ENCODE peak calls at places on chromosomes 12 and 14, in six cellular contexts. Z, S, W, N, B and O are unnamed samples. For H3K4me1, the result is how much of the 10 kb centered on the place peaks cover.

GRCh38 chr14:94389731-94390371 is 1.4 kb upstream of the SERPINA1 start:
- DNase-seq in B (no peak), S (no peak), Z (no peak), W (no peak), N (no peak), O (no peak)

GRCh38 chr14:63896278-63896720 is 43.5 kb downstream of the SYNE2 start:
- DNase-seq in S (peak), Z (no peak), B (peak), N (peak), W (peak), O (peak)

GRCh38 chr12:89448526-89448925 is 76.1 kb downstream of the GALNT4 start:
- DNase-seq in W (no peak), S (no peak), B (no peak), N (no peak), Z (no peak), O (no peak)

GRCh38 chr12:24554612-24555300 is 394.1 kb downstream of the BCAT1 start:
- DNase-seq in W (no peak), N (no peak), B (no peak), S (no peak), Z (no peak), O (no peak)

GRCh38 chr12:115774148-115774905 is 503.2 kb downstream of the MED13L start:
- DNase-seq in W (peak), S (no peak), N (no peak), Z (no peak), B (no peak), O (no peak)

GRCh38 chr12:34394211-34395055 is 372.1 kb downstream of the ALG10 start:
- DNase-seq in Z (peak), W (no peak), S (no peak), N (peak), B (no peak), O (peak)

GRCh38 chr12:7295529-7295928 is 8.3 kb upstream of the ACSM4 start:
- DNase-seq in W (no peak), Z (no peak), N (no peak), B (no peak), S (no peak), O (no peak)

GRCh38 chr14:79585845-79586244 is 625.5 kb downstream of the DIO2 start:
- DNase-seq in Z (no peak), N (no peak), W (peak), B (peak), S (peak), O (no peak)

GRCh38 chr12:27822076-27822712 is 42.2 kb upstream of the MANSC4 start:
- DNase-seq in W (peak), Z (no peak), N (no peak), B (peak), S (peak), O (no peak)

GRCh38 chr12:1184402-1184801 is 193.4 kb downstream of the ERC1 start:
- DNase-seq in N (no peak), Z (no peak), S (no peak), W (no peak), B (peak), O (no peak)

GRCh38 chr12:727321-727720 is 25.1 kb upstream of the WNK1 start:
- DNase-seq in N (no peak), W (no peak), Z (no peak), S (no peak), B (peak), O (no peak)

GRCh38 chr14:96751505-96751904 is 45.7 kb upstream of the VRK1 start:
- DNase-seq in N (no peak), W (no peak), S (no peak), Z (no peak), B (no peak), O (no peak)

GRCh38 chr14:96752156-96752555 is 45.0 kb upstream of the VRK1 start:
- DNase-seq in W (no peak), Z (no peak), N (no peak), S (no peak), B (no peak), O (no peak)

GRCh38 chr14:96754845-96755184 is 42.4 kb upstream of the VRK1 start:
- DNase-seq in S (no peak), N (no peak), W (no peak), B (no peak), Z (no peak), O (no peak)

GRCh38 chr14:96754162-96754844 is 42.9 kb upstream of the VRK1 start:
- DNase-seq in Z (no peak), W (peak), N (no peak), S (no peak), B (peak), O (no peak)

GRCh38 chr14:96752594-96752993 is 44.6 kb upstream of the VRK1 start:
- DNase-seq in B (peak), S (no peak), Z (no peak), N (no peak), W (no peak), O (no peak)
- H3K4me1 ChIP-seq in B (under half), S (under half), Z (under half), N (under half), W (under half), O (under half)

GRCh38 chr14:76948213-76948947 is 80.1 kb downstream of the IRF2BPL start:
- DNase-seq in S (no peak), N (no peak), W (no peak), B (no peak), Z (no peak), O (peak)
- H3K4me1 ChIP-seq in S (under half), N (under half), W (half or more), B (under half), Z (under half), O (under half)

DNA sequence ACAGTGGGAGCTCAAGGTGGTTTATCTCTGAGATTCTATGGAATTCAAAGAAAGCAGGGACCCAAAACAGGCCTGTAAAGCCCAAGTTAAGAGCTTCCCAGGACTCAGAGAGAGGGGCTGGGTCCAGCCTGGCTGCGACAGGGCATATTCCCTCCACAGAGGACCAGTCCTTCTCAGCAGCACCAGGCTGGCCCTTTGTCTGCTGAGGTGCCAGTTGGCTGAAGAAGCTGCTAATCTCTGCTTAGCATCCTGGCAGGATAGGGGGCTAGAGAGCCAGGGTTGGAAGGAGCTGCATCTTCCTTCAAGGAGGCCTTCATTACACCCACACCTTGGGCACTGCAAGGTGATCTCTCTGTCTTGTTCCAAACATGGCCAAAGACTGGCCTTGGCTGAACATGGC is 68.3 kb upstream of the TUNAR start:
- DNase-seq in B (no peak), Z (no peak), S (no peak), W (no peak), N (no peak), O (no peak)
- H3K4me1 ChIP-seq in B (under half), Z (under half), S (under half), W (under half), N (under half), O (under half)

DNA sequence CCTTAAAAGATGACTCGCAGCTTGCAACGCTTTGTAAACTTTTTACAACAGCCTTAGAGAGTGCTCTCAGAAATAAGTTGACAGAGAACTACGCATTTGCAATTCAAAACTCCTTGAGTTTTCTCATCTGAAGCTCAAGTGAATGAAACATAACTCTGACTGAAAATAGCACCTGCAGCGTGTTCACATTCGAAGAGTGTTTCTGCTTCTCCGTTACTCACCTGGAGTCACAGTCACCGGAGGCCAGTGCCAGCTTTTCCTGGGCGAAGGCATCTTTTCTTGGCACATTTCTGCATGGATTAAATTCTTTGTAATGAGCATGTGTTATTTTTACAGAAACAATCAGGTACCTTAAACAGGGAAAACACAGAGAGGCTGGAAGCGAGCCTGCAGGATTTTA is 56.0 kb upstream of the GALNT9 start:
- DNase-seq in W (no peak), S (no peak), B (no peak), N (no peak), Z (no peak), O (no peak)
- H3K4me1 ChIP-seq in W (under half), S (under half), B (under half), N (under half), Z (under half), O (under half)

GRCh38 chr14:60178164-60178563 is 13.0 kb upstream of the DHRS7 start:
- DNase-seq in B (no peak), W (no peak), Z (no peak), S (no peak), N (no peak), O (no peak)

GRCh38 chr14:60178820-60179219 is 13.6 kb upstream of the DHRS7 start:
- DNase-seq in N (no peak), S (no peak), Z (no peak), W (no peak), B (no peak), O (no peak)

GRCh38 chr14:60175255-60175902 is 10.2 kb upstream of the DHRS7 start:
- DNase-seq in Z (no peak), N (no peak), W (no peak), B (peak), S (no peak), O (no peak)

GRCh38 chr14:60183138-60183537 is 17.9 kb upstream of the DHRS7 start:
- DNase-seq in S (no peak), W (no peak), N (no peak), Z (no peak), B (no peak), O (no peak)

GRCh38 chr14:60179296-60179924 is 14.2 kb upstream of the DHRS7 start:
- DNase-seq in N (no peak), Z (no peak), W (peak), S (no peak), B (peak), O (no peak)
- H3K4me1 ChIP-seq in N (under half), Z (under half), W (under half), S (under half), B (under half), O (under half)

DNA sequence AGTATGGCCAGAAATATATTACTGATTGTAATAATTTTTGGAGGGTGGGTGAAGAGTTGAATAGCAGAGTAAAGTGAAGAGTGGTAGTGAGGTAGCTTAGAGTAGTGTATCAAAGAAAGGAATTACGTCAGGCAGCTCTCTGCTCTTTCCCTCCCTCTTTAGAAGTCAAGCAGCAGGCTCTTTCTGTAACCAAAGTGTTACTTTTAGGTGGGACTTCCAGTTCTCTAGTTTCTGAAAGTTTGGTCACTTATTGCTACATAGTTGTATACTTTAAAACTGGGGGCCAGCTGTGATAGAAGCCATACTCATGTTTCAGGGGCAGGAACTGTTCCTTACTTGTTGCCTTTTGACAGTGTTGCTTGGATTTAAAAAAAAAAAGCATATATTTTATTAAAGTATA is 30.6 kb downstream of the ATF7IP start:
- DNase-seq in N (no peak), S (no peak), B (peak), W (no peak), Z (no peak), O (no peak)
- H3K4me1 ChIP-seq in N (under half), S (under half), B (under half), W (under half), Z (under half), O (under half)

DNA sequence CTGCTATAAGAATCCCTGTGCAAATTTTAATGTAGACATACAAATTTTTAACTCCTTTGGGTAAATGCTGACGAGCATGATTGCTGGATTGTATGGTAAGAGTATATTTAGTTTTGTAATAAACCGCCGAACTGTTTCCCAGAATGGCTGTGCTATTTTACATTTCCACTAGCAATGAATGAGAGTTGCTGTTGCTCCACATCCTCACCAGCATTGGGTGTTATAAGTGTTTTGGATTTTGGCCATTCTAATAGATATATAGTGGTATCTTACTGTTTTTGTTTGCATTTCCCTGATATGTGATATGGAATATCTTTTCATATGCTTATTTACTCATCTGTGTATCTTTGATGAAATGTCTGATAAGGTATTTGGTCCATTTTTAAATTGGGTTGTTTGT is 23.7 kb downstream of the ETNK1 start:
- DNase-seq in N (no peak), Z (no peak), B (no peak), W (no peak), S (no peak), O (no peak)
- H3K4me1 ChIP-seq in N (under half), Z (under half), B (under half), W (under half), S (under half), O (under half)

DNA sequence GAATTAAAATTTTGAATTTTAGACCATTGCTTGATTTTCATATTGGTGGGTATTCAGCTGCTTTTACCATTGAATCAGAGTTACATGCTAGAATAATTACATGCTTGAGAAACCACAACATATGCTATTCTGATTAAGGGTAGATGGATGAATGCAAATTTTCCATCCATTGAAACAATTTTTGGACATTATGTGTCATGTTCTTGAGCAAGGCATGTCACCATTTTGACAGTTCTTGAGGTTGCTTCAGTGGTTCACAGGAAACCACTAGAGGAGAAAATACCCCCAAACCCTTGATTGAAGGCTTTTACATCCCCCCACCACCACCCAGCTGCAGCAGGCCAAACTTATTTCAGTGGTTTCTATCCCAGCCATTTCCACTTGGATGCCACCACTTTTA is 13.5 kb downstream of the UBR7 start:
- DNase-seq in B (no peak), W (no peak), S (no peak), N (no peak), Z (no peak), O (no peak)
- H3K4me1 ChIP-seq in B (under half), W (under half), S (under half), N (under half), Z (under half), O (under half)